ENCODE peak calls at places on chromosomes 2 and 18, in five cellular contexts. S is iris pigment epithelial cell, Z is tibial nerve, M is RPMI8226, C is activated T-cell treated with anti-CD3 and anti-CD28 coated beads for 24 hours. O is an unnamed sample.

GRCh38 chr2:106789185-106789584 is 96.8 kb downstream of the ST6GAL2 start:
- DNase-seq in S (peak; percentile 7), Z (no peak), M (peak; percentile 46), C (no peak), O (no peak)

GRCh38 chr2:202635441-202636296 is 900 bp downstream of the FAM117B start:
- DNase-seq in S (peak; percentile 65), Z (peak; percentile 50), M (peak; percentile 91), C (peak; percentile 76), O (peak; percentile 42)

GRCh38 chr2:195049372-195050031 is 607.5 kb upstream of the SLC39A10 start:
- DNase-seq in S (peak; percentile 4), Z (no peak), M (no peak), C (no peak), O (no peak)

GRCh38 chr2:224833986-224834385 is 117.8 kb upstream of the CCDC195 start:
- DNase-seq in S (no peak), Z (no peak), M (no peak), C (no peak), O (no peak)

GRCh38 chr2:120669121-120669952 is 66.3 kb upstream of the GLI2 start:
- DNase-seq in S (peak; percentile 40), Z (no peak), M (peak; percentile 82), C (no peak), O (peak; percentile 73)

GRCh38 chr2:46990231-46990588 is 74.6 kb upstream of the MCFD2 start:
- DNase-seq in S (no peak), Z (no peak), M (no peak), C (no peak), O (no peak)

GRCh38 chr2:234136461-234136860 is 86.0 kb downstream of the SPP2 start:
- DNase-seq in S (no peak), Z (no peak), M (peak; percentile 2), C (no peak), O (no peak)

GRCh38 chr2:233252227-233252626 is 754 bp downstream of the ATG16L1 start:
- DNase-seq in S (no peak), Z (no peak), M (no peak), C (no peak), O (no peak)

GRCh38 chr2:101479328-101479727 is 4.4 kb upstream of the RFX8 start:
- DNase-seq in S (no peak), Z (no peak), M (no peak), C (no peak), O (no peak)

GRCh38 chr2:236793041-236794011 is 223.7 kb downstream of the ACKR3 start:
- DNase-seq in S (no peak), Z (no peak), M (no peak), C (no peak), O (no peak)

GRCh38 chr2:10331033-10331701 is 28.5 kb downstream of the HPCAL1 start:
- DNase-seq in S (no peak), Z (peak; percentile 22), M (no peak), C (peak; percentile 58), O (peak; percentile 44)

GRCh38 chr18:59561596-59561995 is 135.6 kb downstream of the CCBE1 start:
- DNase-seq in S (no peak), Z (no peak), M (no peak), C (no peak), O (no peak)

GRCh38 chr2:137964066-137964858 is at the start of gene HNMT:
- DNase-seq in S (peak; percentile 90), Z (no peak), M (no peak), C (no peak), O (peak; percentile 86)

GRCh38 chr18:12255626-12256026 is 1.5 kb downstream of the CIDEA start:
- DNase-seq in S (no peak), Z (no peak), M (no peak), C (no peak), O (peak; percentile 29)

GRCh38 chr2:54999182-54999581 is 51.1 kb downstream of the RTN4 start:
- DNase-seq in S (peak; percentile 79), Z (no peak), M (peak; percentile 67), C (no peak), O (peak; percentile 64)

GRCh38 chr2:235238537-235238936 is 255.3 kb upstream of the AGAP1 start:
- DNase-seq in S (peak; percentile 53), Z (peak; percentile 58), M (no peak), C (no peak), O (peak; percentile 92)

GRCh38 chr2:120453635-120453998 is 107.7 kb downstream of the INHBB start:
- DNase-seq in S (peak; percentile 41), Z (no peak), M (no peak), C (no peak), O (peak; percentile 23)

GRCh38 chr18:75496151-75496550 is 68.6 kb upstream of the SMIM21 start:
- DNase-seq in S (no peak), Z (no peak), M (no peak), C (no peak), O (no peak)

GRCh38 chr2:39757156-39757555 is 21.9 kb downstream of the THUMPD2 start:
- DNase-seq in S (no peak), Z (no peak), M (no peak), C (no peak), O (no peak)

GRCh38 chr18:62678847-62679535 is 36.4 kb upstream of the PHLPP1 start:
- DNase-seq in S (no peak), Z (no peak), M (no peak), C (no peak), O (no peak)

GRCh38 chr2:36326286-36326685 is 29.3 kb upstream of the CRIM1 start:
- DNase-seq in S (no peak), Z (no peak), M (no peak), C (no peak), O (no peak)

GRCh38 chr2:230134496-230135073 is 65.9 kb upstream of the SLC16A14 start:
- DNase-seq in S (peak; percentile 88), Z (no peak), M (peak; percentile 69), C (no peak), O (peak; percentile 47)

O was measured in fibroblast of pulmonary artery.